ENCODE peak calls at places on chromosomes 11 and 22, in seven cellular contexts. One of them, this sample, is unnamed.

GRCh38 chr11:19680824-19681368 is 31.7 kb upstream of the NAV2 start:
- DNase-seq in HepG2: no peak
- DNase-seq in heart left ventricle: no peak
- DNase-seq in brain microvascular endothelial cell: no peak
- DNase-seq in DND-41: no peak
- DNase-seq in tibial artery: no peak
- DNase-seq in spleen: no peak
- DNase-seq in this sample: no peak

GRCh38 chr11:130510407-130511006 is 62.1 kb downstream of the ADAMTS15 start:
- DNase-seq in HepG2: no peak
- DNase-seq in heart left ventricle: no peak
- DNase-seq in brain microvascular endothelial cell: peak; percentile 60
- DNase-seq in DND-41: no peak
- DNase-seq in tibial artery: no peak
- DNase-seq in spleen: no peak
- DNase-seq in this sample: no peak

GRCh38 chr11:32304521-32304920 is 130.8 kb downstream of the WT1 start:
- DNase-seq in HepG2: no peak
- DNase-seq in heart left ventricle: no peak
- DNase-seq in brain microvascular endothelial cell: no peak
- DNase-seq in DND-41: no peak
- DNase-seq in tibial artery: no peak
- DNase-seq in spleen: no peak
- DNase-seq in this sample: no peak

GRCh38 chr11:128135451-128135850 is 451.9 kb downstream of the ETS1 start:
- DNase-seq in HepG2: no peak
- DNase-seq in heart left ventricle: no peak
- DNase-seq in brain microvascular endothelial cell: no peak
- DNase-seq in DND-41: no peak
- DNase-seq in tibial artery: no peak
- DNase-seq in spleen: no peak
- DNase-seq in this sample: no peak

GRCh38 chr11:102986815-102987214 is 31.3 kb upstream of the MMP13 start:
- DNase-seq in HepG2: no peak
- DNase-seq in heart left ventricle: no peak
- DNase-seq in brain microvascular endothelial cell: no peak
- DNase-seq in DND-41: no peak
- DNase-seq in tibial artery: no peak
- DNase-seq in spleen: no peak
- DNase-seq in this sample: no peak

GRCh38 chr11:45204761-45205160 is 58.3 kb downstream of the PRDM11 start:
- DNase-seq in HepG2: no peak
- DNase-seq in heart left ventricle: no peak
- DNase-seq in brain microvascular endothelial cell: no peak
- DNase-seq in DND-41: no peak
- DNase-seq in tibial artery: no peak
- DNase-seq in spleen: no peak
- DNase-seq in this sample: no peak

GRCh38 chr11:130474637-130475400 is 26.4 kb downstream of the ADAMTS15 start:
- DNase-seq in HepG2: no peak
- DNase-seq in heart left ventricle: no peak
- DNase-seq in brain microvascular endothelial cell: no peak
- DNase-seq in DND-41: no peak
- DNase-seq in tibial artery: no peak
- DNase-seq in spleen: no peak
- DNase-seq in this sample: no peak

GRCh38 chr11:43316451-43316850 is 4.7 kb downstream of the API5 start:
- DNase-seq in HepG2: no peak
- DNase-seq in heart left ventricle: no peak
- DNase-seq in brain microvascular endothelial cell: peak; percentile 24
- DNase-seq in DND-41: peak; percentile 62
- DNase-seq in tibial artery: no peak
- DNase-seq in spleen: no peak
- DNase-seq in this sample: peak; percentile 16

GRCh38 chr11:10878408-10879214 is 20.8 kb upstream of the ZBED5 start:
- DNase-seq in HepG2: peak; percentile 58
- DNase-seq in heart left ventricle: no peak
- DNase-seq in brain microvascular endothelial cell: peak; percentile 31
- DNase-seq in DND-41: peak; percentile 46
- DNase-seq in tibial artery: no peak
- DNase-seq in spleen: no peak
- DNase-seq in this sample: no peak

GRCh38 chr11:57324154-57324885 is 432 bp downstream of the TNKS1BP1 start:
- DNase-seq in HepG2: no peak
- DNase-seq in heart left ventricle: no peak
- DNase-seq in brain microvascular endothelial cell: peak; percentile 34
- DNase-seq in DND-41: peak; percentile 56
- DNase-seq in tibial artery: peak; percentile 81
- DNase-seq in spleen: peak; percentile 89
- DNase-seq in this sample: no peak

GRCh38 chr22:23458663-23459541 is 121.2 kb downstream of the IGLL1 start:
- DNase-seq in HepG2: no peak
- DNase-seq in heart left ventricle: no peak
- DNase-seq in brain microvascular endothelial cell: no peak
- DNase-seq in DND-41: peak; percentile 41
- DNase-seq in tibial artery: no peak
- DNase-seq in spleen: no peak
- DNase-seq in this sample: no peak

GRCh38 chr11:108880510-108880909 is 215.6 kb downstream of the DDX10 start:
- DNase-seq in HepG2: no peak
- DNase-seq in heart left ventricle: no peak
- DNase-seq in brain microvascular endothelial cell: no peak
- DNase-seq in DND-41: no peak
- DNase-seq in tibial artery: no peak
- DNase-seq in spleen: no peak
- DNase-seq in this sample: no peak

GRCh38 chr11:12229450-12230229 is 119.2 kb downstream of the MICAL2 start:
- DNase-seq in HepG2: no peak
- DNase-seq in heart left ventricle: no peak
- DNase-seq in brain microvascular endothelial cell: no peak
- DNase-seq in DND-41: no peak
- DNase-seq in tibial artery: no peak
- DNase-seq in spleen: no peak
- DNase-seq in this sample: no peak

GRCh38 chr22:29306830-29307657 is 594 bp downstream of the GAS2L1 start:
- DNase-seq in HepG2: peak; percentile 39
- DNase-seq in heart left ventricle: peak; percentile 92
- DNase-seq in brain microvascular endothelial cell: peak; percentile 55
- DNase-seq in DND-41: peak; percentile 61
- DNase-seq in tibial artery: peak; percentile 90
- DNase-seq in spleen: peak; percentile 86
- DNase-seq in this sample: no peak

GRCh38 chr11:9528573-9529332 is 44.7 kb upstream of the WEE1 start:
- DNase-seq in HepG2: no peak
- DNase-seq in heart left ventricle: no peak
- DNase-seq in brain microvascular endothelial cell: no peak
- DNase-seq in DND-41: no peak
- DNase-seq in tibial artery: no peak
- DNase-seq in spleen: no peak
- DNase-seq in this sample: no peak

GRCh38 chr22:30717331-30717921 is 22.8 kb downstream of the OSBP2 start:
- DNase-seq in HepG2: peak; percentile 12
- DNase-seq in heart left ventricle: no peak
- DNase-seq in brain microvascular endothelial cell: peak; percentile 64
- DNase-seq in DND-41: no peak
- DNase-seq in tibial artery: no peak
- DNase-seq in spleen: no peak
- DNase-seq in this sample: no peak

GRCh38 chr11:121337740-121338272 is 45.2 kb downstream of the SC5D start:
- DNase-seq in HepG2: no peak
- DNase-seq in heart left ventricle: no peak
- DNase-seq in brain microvascular endothelial cell: no peak
- DNase-seq in DND-41: no peak
- DNase-seq in tibial artery: no peak
- DNase-seq in spleen: no peak
- DNase-seq in this sample: no peak

GRCh38 chr11:70240337-70240736 is 30.2 kb upstream of the PPFIA1 start:
- DNase-seq in HepG2: no peak
- DNase-seq in heart left ventricle: no peak
- DNase-seq in brain microvascular endothelial cell: no peak
- DNase-seq in DND-41: peak; percentile 7
- DNase-seq in tibial artery: no peak
- DNase-seq in spleen: no peak
- DNase-seq in this sample: no peak

GRCh38 chr11:42631223-42631843 is 680.5 kb upstream of the API5 start:
- DNase-seq in HepG2: peak; percentile 12
- DNase-seq in heart left ventricle: no peak
- DNase-seq in brain microvascular endothelial cell: peak; percentile 36
- DNase-seq in DND-41: no peak
- DNase-seq in tibial artery: no peak
- DNase-seq in spleen: no peak
- DNase-seq in this sample: no peak

GRCh38 chr11:112613051-112613972 is 347.9 kb upstream of the NCAM1 start:
- DNase-seq in HepG2: peak; percentile 23
- DNase-seq in heart left ventricle: no peak
- DNase-seq in brain microvascular endothelial cell: peak; percentile 51
- DNase-seq in DND-41: no peak
- DNase-seq in tibial artery: no peak
- DNase-seq in spleen: no peak
- DNase-seq in this sample: no peak

GRCh38 chr11:44139565-44140313 is 44.3 kb downstream of the EXT2 start:
- DNase-seq in HepG2: no peak
- DNase-seq in heart left ventricle: no peak
- DNase-seq in brain microvascular endothelial cell: no peak
- DNase-seq in DND-41: no peak
- DNase-seq in tibial artery: no peak
- DNase-seq in spleen: no peak
- DNase-seq in this sample: no peak

DNA sequence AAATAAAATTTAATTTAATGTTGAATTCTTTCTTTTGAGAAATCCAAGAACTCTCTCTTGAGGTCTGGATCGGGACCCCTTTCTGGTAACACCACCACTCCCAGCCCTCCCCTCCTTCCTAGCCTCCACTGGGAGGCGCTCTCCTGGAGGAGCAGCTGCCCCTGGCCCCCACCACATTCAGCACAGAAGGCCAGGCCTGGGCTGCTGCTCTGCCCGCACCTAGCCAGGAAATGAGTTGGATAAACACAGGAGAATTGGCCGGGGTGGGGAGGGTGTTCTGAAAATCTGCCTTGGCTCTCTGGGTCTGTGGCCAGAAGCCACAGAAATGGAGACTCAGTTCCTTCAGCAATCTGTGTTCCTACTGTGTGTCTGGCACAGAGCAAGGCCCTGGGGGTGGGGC is 31.2 kb downstream of the C22orf42 start:
- DNase-seq in HepG2: no peak
- DNase-seq in heart left ventricle: no peak
- DNase-seq in brain microvascular endothelial cell: no peak
- DNase-seq in DND-41: no peak
- DNase-seq in tibial artery: no peak
- DNase-seq in spleen: no peak
- DNase-seq in this sample: no peak
- TF ChIP-seq CTCF in HepG2: no peak
- TF ChIP-seq CTCF in heart left ventricle: no peak
- TF ChIP-seq CTCF in brain microvascular endothelial cell: no peak
- TF ChIP-seq CTCF in DND-41: peak; percentile 10
- TF ChIP-seq CTCF in tibial artery: no peak
- TF ChIP-seq CTCF in spleen: no peak
- TF ChIP-seq CTCF in this sample: no peak

DNA sequence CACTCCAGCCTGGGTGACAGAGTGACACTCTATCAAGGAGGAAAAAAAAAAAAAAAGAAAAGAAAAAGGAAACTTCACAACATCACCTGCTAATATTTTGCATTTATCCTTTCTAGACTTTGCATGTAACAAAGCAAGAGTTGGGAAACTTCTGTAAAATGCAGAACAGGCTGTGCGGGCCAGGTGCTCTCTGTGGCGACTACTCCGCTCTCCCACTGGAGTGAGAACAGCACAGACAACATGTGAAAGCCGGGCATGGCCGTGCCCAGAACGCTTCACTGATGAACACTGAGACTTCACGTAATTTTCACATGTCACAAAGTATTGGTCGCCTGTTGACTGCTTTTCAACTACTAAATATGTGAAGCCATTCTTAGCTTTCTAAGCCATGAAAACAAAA is 15.5 kb upstream of the TESMIN start:
- DNase-seq in HepG2: no peak
- DNase-seq in heart left ventricle: no peak
- DNase-seq in brain microvascular endothelial cell: no peak
- DNase-seq in DND-41: no peak
- DNase-seq in tibial artery: no peak
- DNase-seq in spleen: no peak
- DNase-seq in this sample: no peak
- H3K36me3 ChIP-seq in HepG2: no peaks in the 10 kb centered on the region
- H3K36me3 ChIP-seq in heart left ventricle: peaks cover 14% of the 10 kb centered on the region
- H3K36me3 ChIP-seq in brain microvascular endothelial cell: no peaks in the 10 kb centered on the region
- H3K36me3 ChIP-seq in DND-41: peaks cover 59% of the 10 kb centered on the region
- H3K36me3 ChIP-seq in tibial artery: peaks cover 96% of the 10 kb centered on the region
- H3K36me3 ChIP-seq in spleen: peaks cover 83% of the 10 kb centered on the region
- H3K36me3 ChIP-seq in this sample: no peaks in the 10 kb centered on the region

DNA sequence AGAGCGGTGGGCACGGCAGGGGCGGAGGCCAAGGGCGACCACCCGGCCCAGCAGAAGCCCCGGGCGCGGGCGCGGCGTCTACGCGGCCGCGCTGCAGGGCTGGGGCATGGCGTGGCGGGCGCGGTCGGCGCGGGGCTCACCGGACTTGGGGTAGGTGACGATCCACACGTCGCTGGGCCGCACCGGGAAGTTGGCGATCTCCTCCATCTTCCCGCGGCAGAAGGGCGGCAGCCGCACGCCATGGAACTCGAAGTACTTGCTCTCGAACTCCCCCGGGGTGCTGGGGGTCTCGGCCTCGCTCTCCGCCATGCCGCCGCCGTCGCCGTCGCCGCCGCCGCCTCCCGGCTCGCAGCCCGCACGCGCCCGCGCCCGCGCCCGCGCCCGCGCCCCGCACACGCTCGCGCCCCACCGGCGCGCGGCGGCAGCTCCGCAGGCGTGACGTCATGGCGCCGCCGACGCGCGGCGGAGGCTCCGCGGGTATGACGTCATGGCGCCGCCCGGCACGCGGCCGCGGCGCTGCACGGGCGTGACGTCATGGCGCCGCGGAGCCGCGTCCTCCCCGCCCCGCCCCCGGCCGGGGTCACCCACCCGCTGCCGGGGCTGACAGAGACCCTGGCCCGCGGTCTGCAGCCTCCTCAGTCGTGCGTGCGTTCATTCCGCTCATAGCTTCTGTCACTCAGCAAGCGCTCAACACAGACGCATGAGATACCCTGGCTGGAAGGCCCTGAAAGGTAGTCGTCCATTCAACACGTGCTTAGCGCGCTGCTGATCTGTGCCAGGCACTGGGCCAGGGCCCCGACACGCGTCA is at the start of gene SULT4A1:
- DNase-seq in HepG2: no peak
- DNase-seq in heart left ventricle: no peak
- DNase-seq in brain microvascular endothelial cell: no peak
- DNase-seq in DND-41: no peak
- DNase-seq in tibial artery: no peak
- DNase-seq in spleen: peak; percentile 52
- DNase-seq in this sample: no peak
- H3K4me3 ChIP-seq in HepG2: no peak within 1 kb of the TSS
- H3K4me3 ChIP-seq in heart left ventricle: no peak within 1 kb of the TSS
- H3K4me3 ChIP-seq in brain microvascular endothelial cell: peak within 1 kb of the TSS; percentile 43
- H3K4me3 ChIP-seq in DND-41: no peak within 1 kb of the TSS
- H3K4me3 ChIP-seq in tibial artery: no peak within 1 kb of the TSS
- H3K4me3 ChIP-seq in spleen: peak within 1 kb of the TSS; percentile 20
- H3K4me3 ChIP-seq in this sample: no peak within 1 kb of the TSS

DNA sequence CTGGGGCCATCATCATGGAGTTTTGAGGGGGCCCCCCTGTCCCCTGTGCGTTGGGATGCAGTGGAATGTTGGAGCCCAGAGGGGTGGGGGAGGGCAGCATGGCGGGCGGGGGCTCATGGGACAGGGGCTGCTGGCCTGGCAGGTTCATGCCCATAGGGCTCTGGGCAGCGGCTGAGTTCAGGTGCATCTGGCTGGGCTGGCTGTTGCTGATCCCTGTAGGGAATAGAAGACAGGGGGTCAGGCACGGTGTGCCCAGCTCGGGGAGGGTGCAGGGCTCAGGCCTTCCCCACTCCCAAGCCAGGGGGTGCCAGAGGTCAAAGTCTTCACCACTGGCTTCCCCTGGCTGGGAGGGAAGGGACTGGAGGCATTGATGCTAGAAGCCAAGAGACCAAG is 15.6 kb downstream of the CXCR5 start:
- DNase-seq in HepG2: no peak
- DNase-seq in heart left ventricle: no peak
- DNase-seq in brain microvascular endothelial cell: no peak
- DNase-seq in DND-41: no peak
- DNase-seq in tibial artery: no peak
- DNase-seq in spleen: no peak
- DNase-seq in this sample: no peak
- TF ChIP-seq CTCF in HepG2: no peak
- TF ChIP-seq CTCF in heart left ventricle: no peak
- TF ChIP-seq CTCF in brain microvascular endothelial cell: no peak
- TF ChIP-seq CTCF in DND-41: no peak
- TF ChIP-seq CTCF in tibial artery: no peak
- TF ChIP-seq CTCF in spleen: no peak
- TF ChIP-seq CTCF in this sample: no peak

This sample was measured in GM06990.